ENCODE peak calls at places on chromosomes 2 and 18, in seven cellular contexts. M is GM12865, Z is choroid plexus epithelial cell, T is heart right ventricle, I is AG09309, B is prostate gland, F is hepatocyte. K is an unnamed sample.

GRCh38 chr2:88545118-88545517 is 82.1 kb downstream of the EIF2AK3 start:
- DNase-seq in F (no peak), T (no peak), Z (peak), M (peak), B (no peak), I (no peak), K (no peak)

GRCh38 chr2:18484625-18485024 is 75.8 kb downstream of the RDH14 start:
- DNase-seq in Z (no peak), I (no peak), F (no peak), T (no peak), B (no peak), M (no peak), K (no peak)

GRCh38 chr2:62698653-62699052 is 6.9 kb upstream of the EHBP1 start:
- DNase-seq in I (no peak), F (no peak), Z (no peak), M (no peak), T (no peak), B (no peak), K (no peak)

GRCh38 chr2:169696381-169696780 is 2.1 kb downstream of the PHOSPHO2 start:
- DNase-seq in M (no peak), T (no peak), B (no peak), F (no peak), Z (no peak), I (no peak), K (no peak)

GRCh38 chr2:114935031-114935430 is 492.6 kb downstream of the DPP10 start:
- DNase-seq in B (no peak), M (no peak), T (no peak), Z (no peak), I (no peak), F (no peak), K (no peak)

GRCh38 chr2:58974881-58975280 is 733.8 kb upstream of the FANCL start:
- DNase-seq in T (no peak), I (no peak), B (no peak), M (no peak), F (no peak), Z (no peak), K (no peak)

GRCh38 chr2:68653538-68653982 is 10.2 kb downstream of the PROKR1 start:
- DNase-seq in M (peak), Z (peak), I (no peak), B (peak), F (peak), T (peak), K (no peak)

GRCh38 chr2:6877402-6878305 is at the start of gene RSAD2:
- DNase-seq in T (peak), M (peak), F (peak), Z (peak), B (peak), I (peak), K (no peak)

GRCh38 chr2:19674051-19675002 is 227.5 kb downstream of the TTC32 start:
- DNase-seq in B (no peak), I (no peak), Z (no peak), T (no peak), M (no peak), F (no peak), K (no peak)

GRCh38 chr2:150276737-150277136 is 210.7 kb downstream of the RND3 start:
- DNase-seq in I (no peak), B (no peak), T (no peak), F (no peak), Z (no peak), M (no peak), K (no peak)

GRCh38 chr2:23027396-23027795 is 357.6 kb upstream of the KLHL29 start:
- DNase-seq in T (no peak), Z (no peak), B (no peak), M (no peak), I (no peak), F (no peak), K (no peak)

GRCh38 chr2:64819774-64820688 is 166.3 kb upstream of the SERTAD2 start:
- DNase-seq in M (peak), T (no peak), Z (no peak), B (no peak), I (no peak), F (no peak), K (no peak)

GRCh38 chr18:2826581-2826980 is 20.2 kb upstream of the EMILIN2 start:
- DNase-seq in Z (peak), F (peak), M (no peak), I (no peak), T (peak), B (no peak), K (no peak)

GRCh38 chr2:233386382-233387041 is 32.2 kb downstream of the DGKD start:
- DNase-seq in T (no peak), M (peak), Z (peak), I (no peak), F (no peak), B (no peak), K (no peak)

GRCh38 chr2:166127217-166128155 is at the start of gene SCN1A:
- DNase-seq in T (no peak), B (no peak), M (peak), I (peak), F (peak), Z (peak), K (no peak)

GRCh38 chr2:123596649-123597048 is 428.4 kb upstream of the CNTNAP5 start:
- DNase-seq in T (no peak), Z (no peak), B (no peak), F (no peak), M (no peak), I (no peak), K (no peak)

GRCh38 chr2:181907635-181908034 is 16.1 kb downstream of the ITPRID2 start:
- DNase-seq in M (no peak), Z (no peak), I (no peak), F (no peak), B (no peak), T (no peak), K (no peak)

GRCh38 chr18:63182247-63182771 is 137.3 kb downstream of the BCL2 start:
- DNase-seq in M (peak), I (no peak), F (no peak), B (no peak), T (peak), Z (no peak), K (no peak)

GRCh38 chr2:192090878-192091277 is 103.9 kb downstream of the TMEFF2 start:
- DNase-seq in F (no peak), T (no peak), M (no peak), Z (no peak), B (no peak), I (no peak), K (no peak)

GRCh38 chr18:10401930-10402329 is 52.5 kb upstream of the APCDD1 start:
- DNase-seq in F (no peak), T (no peak), Z (no peak), B (no peak), M (no peak), I (no peak), K (no peak)

GRCh38 chr18:55013086-55013485 is 53.8 kb upstream of the CCDC68 start:
- DNase-seq in Z (no peak), M (no peak), F (no peak), B (no peak), I (no peak), T (no peak), K (no peak)

GRCh38 chr2:208620487-208620978 is 213.9 kb downstream of the PTH2R start:
- DNase-seq in M (no peak), F (no peak), I (no peak), Z (no peak), B (no peak), T (no peak), K (no peak)

GRCh38 chr2:218643751-218644310 is 15.6 kb downstream of the ZNF142 start:
- DNase-seq in F (no peak), Z (no peak), T (no peak), B (no peak), I (no peak), M (no peak), K (no peak)

GRCh38 chr2:164891460-164891859 is 49.8 kb upstream of the COBLL1 start:
- DNase-seq in F (no peak), T (peak), B (no peak), Z (no peak), M (no peak), I (no peak), K (no peak)

GRCh38 chr2:15158117-15158516 is 403.0 kb downstream of the NBAS start:
- DNase-seq in B (no peak), Z (no peak), M (no peak), I (no peak), F (no peak), T (no peak), K (no peak)

GRCh38 chr18:58937913-58938312 is 73.2 kb downstream of the ZNF532 start:
- DNase-seq in Z (peak), B (no peak), I (no peak), F (no peak), T (no peak), M (no peak), K (no peak)

GRCh38 chr18:12946549-12947354 is 1.1 kb upstream of the SEH1L start:
- DNase-seq in F (peak), Z (peak), T (peak), I (peak), B (no peak), M (peak), K (no peak)

GRCh38 chr2:173090291-173090877 is 14.7 kb downstream of the MAP3K20 start:
- DNase-seq in B (no peak), F (no peak), I (no peak), T (peak), M (no peak), Z (peak), K (no peak)

GRCh38 chr2:145012214-145012670 is 492.3 kb upstream of the ZEB2 start:
- DNase-seq in Z (peak), F (peak), T (no peak), I (no peak), M (no peak), B (peak), K (no peak)

GRCh38 chr2:149038442-149039212 is at the start of gene LYPD6B:
- DNase-seq in M (peak), B (peak), I (no peak), T (no peak), Z (no peak), F (peak), K (peak)

GRCh38 chr18:616380-616995 is 19.7 kb downstream of the CLUL1 start:
- DNase-seq in Z (peak), F (peak), T (no peak), M (peak), B (no peak), I (no peak), K (peak)

GRCh38 chr2:86426271-86426670 is 14.9 kb upstream of the KDM3A start:
- DNase-seq in Z (no peak), F (no peak), T (no peak), B (peak), M (no peak), I (no peak), K (no peak)

DNA sequence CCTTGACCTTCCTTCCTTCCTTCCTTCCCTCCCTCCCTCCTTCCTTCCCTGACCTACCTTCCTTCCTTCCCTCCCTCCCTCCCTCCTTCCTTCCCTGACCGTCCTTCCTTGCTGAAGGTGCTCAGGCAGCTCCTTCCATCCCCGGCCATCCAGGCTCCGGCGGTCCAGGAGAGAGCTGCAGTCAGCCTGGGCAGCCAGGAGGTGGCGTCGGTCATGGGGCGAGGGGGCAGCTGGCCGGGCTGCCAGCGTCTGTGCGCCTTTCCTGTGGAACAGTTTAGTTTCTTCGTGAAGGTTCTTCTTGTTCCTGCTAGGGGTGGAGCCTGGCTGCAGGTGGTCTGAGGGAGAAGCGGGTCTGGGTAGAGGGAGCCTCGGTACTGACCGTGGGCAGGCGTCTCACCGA is 15.7 kb downstream of the GPR35 start:
- DNase-seq in Z (peak), F (peak), I (no peak), M (no peak), B (no peak), T (no peak), K (peak)
- TF ChIP-seq CTCF in Z (peak), F (peak), I (peak), M (peak), B (no peak), T (peak), K (peak)

GRCh38 chr2:133413863-133414262 is 154.4 kb downstream of the NCKAP5 start:
- DNase-seq in I (no peak), B (no peak), Z (no peak), T (no peak), M (no peak), F (no peak), K (no peak)

GRCh38 chr2:133415210-133415876 is 152.9 kb downstream of the NCKAP5 start:
- DNase-seq in B (no peak), Z (no peak), F (no peak), T (peak), M (no peak), I (no peak), K (no peak)

GRCh38 chr2:133414486-133415209 is 153.6 kb downstream of the NCKAP5 start:
- DNase-seq in I (no peak), T (no peak), F (no peak), M (no peak), B (no peak), Z (peak), K (no peak)

GRCh38 chr2:133412637-133413164 is 155.6 kb downstream of the NCKAP5 start:
- DNase-seq in B (no peak), M (no peak), Z (no peak), T (no peak), I (no peak), F (no peak), K (no peak)

GRCh38 chr2:133411857-133412256 is 156.4 kb downstream of the NCKAP5 start:
- DNase-seq in B (no peak), M (no peak), I (no peak), F (no peak), Z (no peak), T (no peak), K (no peak)
- TF ChIP-seq CTCF in B (no peak), M (no peak), I (no peak), F (no peak), Z (peak), T (no peak), K (no peak)

DNA sequence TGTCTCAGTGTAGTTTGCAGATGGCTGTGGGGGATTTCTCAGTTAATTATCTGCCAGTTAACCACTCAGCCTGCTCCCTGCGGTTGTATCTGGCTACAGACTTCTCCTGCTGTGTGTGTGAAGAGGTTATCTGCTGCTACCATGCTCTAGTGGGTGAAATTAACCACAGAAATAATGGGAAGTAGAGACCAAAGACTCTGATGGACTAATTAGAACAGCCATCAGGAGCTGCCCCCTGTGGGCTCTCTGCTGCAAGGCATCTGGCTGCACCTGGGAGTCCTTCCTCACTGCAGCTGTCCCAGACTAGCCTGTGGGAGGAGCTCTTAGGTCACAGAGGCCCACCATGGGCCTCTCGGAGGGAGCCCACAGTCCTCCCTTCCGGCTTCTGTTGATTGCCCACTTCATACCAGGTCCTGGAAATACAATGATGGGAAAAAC is 66.6 kb downstream of the CTIF start:
- DNase-seq in M (peak), B (no peak), Z (peak), F (peak), T (no peak), I (no peak), K (no peak)
- TF ChIP-seq CTCF in M (peak), B (no peak), Z (peak), F (peak), T (no peak), I (no peak), K (peak)

GRCh38 chr18:76482971-76483691 is 11.9 kb downstream of the ZNF516 start:
- DNase-seq in M (no peak), B (no peak), Z (no peak), I (no peak), F (peak), T (no peak), K (no peak)

GRCh38 chr18:76479351-76480238 is 15.4 kb downstream of the ZNF516 start:
- DNase-seq in F (no peak), Z (no peak), I (no peak), B (no peak), M (no peak), T (no peak), K (no peak)

GRCh38 chr18:76482267-76482666 is 12.8 kb downstream of the ZNF516 start:
- DNase-seq in F (no peak), T (no peak), Z (no peak), B (no peak), M (no peak), I (no peak), K (no peak)

GRCh38 chr18:76483780-76484179 is 11.3 kb downstream of the ZNF516 start:
- DNase-seq in M (no peak), I (no peak), T (no peak), B (no peak), F (peak), Z (no peak), K (no peak)

DNA sequence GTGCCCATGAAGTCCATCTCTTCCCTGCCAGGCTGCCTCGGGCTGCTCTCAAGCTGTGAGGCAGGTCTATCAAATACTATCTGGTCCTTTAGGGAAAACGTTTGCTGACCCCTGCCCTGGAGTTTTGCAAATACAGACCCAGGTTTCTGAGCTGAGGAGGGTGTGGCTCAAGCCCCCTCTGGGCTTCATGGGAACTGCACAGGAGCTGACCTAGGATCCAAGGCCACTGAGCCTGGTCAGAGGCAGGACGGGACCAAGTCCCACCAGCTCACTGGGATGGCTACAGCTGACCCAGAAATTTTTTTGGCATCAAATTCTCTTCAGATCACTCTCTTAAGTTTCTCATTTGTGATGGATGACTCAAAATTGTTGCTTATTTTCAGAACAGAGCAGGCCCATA is 14.1 kb downstream of the ZNF516 start:
- DNase-seq in M (no peak), F (no peak), B (no peak), Z (no peak), I (no peak), T (no peak), K (no peak)
- TF ChIP-seq CTCF in M (peak), F (no peak), B (no peak), Z (peak), I (peak), T (no peak), K (no peak)

DNA sequence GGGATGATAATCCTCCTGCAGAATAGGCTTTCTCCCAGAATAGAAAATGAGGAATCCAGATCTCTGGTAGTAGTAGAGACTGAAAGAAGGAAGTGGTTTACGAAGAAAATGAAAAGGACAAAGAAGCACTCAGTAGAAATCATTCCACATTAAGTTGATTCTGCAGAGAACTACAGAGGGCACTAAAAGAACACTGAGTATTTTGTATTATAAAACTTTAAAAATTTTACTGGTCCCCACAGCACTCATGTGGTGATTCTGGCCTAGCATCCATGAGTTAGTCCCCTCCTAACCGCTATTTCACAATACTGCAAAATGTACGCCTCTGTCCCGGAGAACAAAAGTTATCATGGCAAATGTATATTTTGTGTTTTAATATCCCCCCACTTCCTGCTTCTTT is 42.9 kb upstream of the SLC35F5 start:
- DNase-seq in F (no peak), Z (no peak), I (peak), B (no peak), M (no peak), T (no peak), K (no peak)
- TF ChIP-seq CTCF in F (no peak), Z (peak), I (peak), B (no peak), M (no peak), T (no peak), K (no peak)

K was measured in D721Med.